ENCODE peak calls at places on chromosomes 3 and 15, in five cellular contexts. One of them, this sample, is unnamed.

GRCh38 chr3:9553021-9553948 is at the start of gene LHFPL4:
- DNase-seq in nucleus accumbens: no peak
- DNase-seq in kidney glomerular epithelial cell: no peak
- DNase-seq in CD8-positive, alpha-beta memory T cell: no peak
- DNase-seq in stimulated activated naive CD8-positive, alpha-beta T cell treated with anti-CD3 and anti-CD28 coated beads, Interleukin-15, amount 100 ng/mL, for 72 hours: no peak
- DNase-seq in this sample: no peak

GRCh38 chr15:78988361-78988911 is 43.6 kb upstream of the CTSH start:
- DNase-seq in nucleus accumbens: no peak
- DNase-seq in kidney glomerular epithelial cell: peak; percentile 97
- DNase-seq in CD8-positive, alpha-beta memory T cell: no peak
- DNase-seq in stimulated activated naive CD8-positive, alpha-beta T cell treated with anti-CD3 and anti-CD28 coated beads, Interleukin-15, amount 100 ng/mL, for 72 hours: no peak
- DNase-seq in this sample: no peak

GRCh38 chr3:112734718-112735350 is 93.9 kb upstream of the CCDC80 start:
- DNase-seq in nucleus accumbens: no peak
- DNase-seq in kidney glomerular epithelial cell: peak; percentile 69
- DNase-seq in CD8-positive, alpha-beta memory T cell: peak; percentile 66
- DNase-seq in stimulated activated naive CD8-positive, alpha-beta T cell treated with anti-CD3 and anti-CD28 coated beads, Interleukin-15, amount 100 ng/mL, for 72 hours: peak; percentile 63
- DNase-seq in this sample: peak; percentile 18

GRCh38 chr15:88810449-88810848 is 7.2 kb downstream of the ACAN start:
- DNase-seq in nucleus accumbens: no peak
- DNase-seq in kidney glomerular epithelial cell: no peak
- DNase-seq in CD8-positive, alpha-beta memory T cell: no peak
- DNase-seq in stimulated activated naive CD8-positive, alpha-beta T cell treated with anti-CD3 and anti-CD28 coated beads, Interleukin-15, amount 100 ng/mL, for 72 hours: no peak
- DNase-seq in this sample: no peak

GRCh38 chr3:68363801-68364200 is 568.5 kb downstream of the TAFA4 start:
- DNase-seq in nucleus accumbens: no peak
- DNase-seq in kidney glomerular epithelial cell: no peak
- DNase-seq in CD8-positive, alpha-beta memory T cell: no peak
- DNase-seq in stimulated activated naive CD8-positive, alpha-beta T cell treated with anti-CD3 and anti-CD28 coated beads, Interleukin-15, amount 100 ng/mL, for 72 hours: no peak
- DNase-seq in this sample: no peak

GRCh38 chr3:98343647-98344507 is 9.8 kb upstream of the OR5K4 start:
- DNase-seq in nucleus accumbens: no peak
- DNase-seq in kidney glomerular epithelial cell: peak; percentile 15
- DNase-seq in CD8-positive, alpha-beta memory T cell: peak; percentile 16
- DNase-seq in stimulated activated naive CD8-positive, alpha-beta T cell treated with anti-CD3 and anti-CD28 coated beads, Interleukin-15, amount 100 ng/mL, for 72 hours: peak; percentile 30
- DNase-seq in this sample: no peak

GRCh38 chr15:40893733-40894688 is at the start of gene VPS18:
- DNase-seq in nucleus accumbens: peak; percentile 92
- DNase-seq in kidney glomerular epithelial cell: peak; percentile 98
- DNase-seq in CD8-positive, alpha-beta memory T cell: peak; percentile 97
- DNase-seq in stimulated activated naive CD8-positive, alpha-beta T cell treated with anti-CD3 and anti-CD28 coated beads, Interleukin-15, amount 100 ng/mL, for 72 hours: peak; percentile 98
- DNase-seq in this sample: peak; percentile 96

GRCh38 chr15:50109086-50109987 is 9.7 kb downstream of the ATP8B4 start:
- DNase-seq in nucleus accumbens: no peak
- DNase-seq in kidney glomerular epithelial cell: no peak
- DNase-seq in CD8-positive, alpha-beta memory T cell: no peak
- DNase-seq in stimulated activated naive CD8-positive, alpha-beta T cell treated with anti-CD3 and anti-CD28 coated beads, Interleukin-15, amount 100 ng/mL, for 72 hours: no peak
- DNase-seq in this sample: no peak

GRCh38 chr3:115676336-115676735 is 53.0 kb downstream of the GAP43 start:
- DNase-seq in nucleus accumbens: peak; percentile 17
- DNase-seq in kidney glomerular epithelial cell: no peak
- DNase-seq in CD8-positive, alpha-beta memory T cell: no peak
- DNase-seq in stimulated activated naive CD8-positive, alpha-beta T cell treated with anti-CD3 and anti-CD28 coated beads, Interleukin-15, amount 100 ng/mL, for 72 hours: no peak
- DNase-seq in this sample: no peak

GRCh38 chr15:39699531-39700110 is 83.0 kb downstream of the FSIP1 start:
- DNase-seq in nucleus accumbens: no peak
- DNase-seq in kidney glomerular epithelial cell: no peak
- DNase-seq in CD8-positive, alpha-beta memory T cell: no peak
- DNase-seq in stimulated activated naive CD8-positive, alpha-beta T cell treated with anti-CD3 and anti-CD28 coated beads, Interleukin-15, amount 100 ng/mL, for 72 hours: no peak
- DNase-seq in this sample: no peak

GRCh38 chr15:94263341-94264273 is 32.2 kb downstream of the MCTP2 start:
- DNase-seq in nucleus accumbens: no peak
- DNase-seq in kidney glomerular epithelial cell: no peak
- DNase-seq in CD8-positive, alpha-beta memory T cell: no peak
- DNase-seq in stimulated activated naive CD8-positive, alpha-beta T cell treated with anti-CD3 and anti-CD28 coated beads, Interleukin-15, amount 100 ng/mL, for 72 hours: no peak
- DNase-seq in this sample: no peak

GRCh38 chr3:124078978-124079911 is 87.3 kb upstream of the ROPN1 start:
- DNase-seq in nucleus accumbens: no peak
- DNase-seq in kidney glomerular epithelial cell: peak; percentile 27
- DNase-seq in CD8-positive, alpha-beta memory T cell: no peak
- DNase-seq in stimulated activated naive CD8-positive, alpha-beta T cell treated with anti-CD3 and anti-CD28 coated beads, Interleukin-15, amount 100 ng/mL, for 72 hours: peak; percentile 11
- DNase-seq in this sample: no peak

GRCh38 chr3:153856932-153857331 is 264.3 kb upstream of the ARHGEF26 start:
- DNase-seq in nucleus accumbens: no peak
- DNase-seq in kidney glomerular epithelial cell: no peak
- DNase-seq in CD8-positive, alpha-beta memory T cell: no peak
- DNase-seq in stimulated activated naive CD8-positive, alpha-beta T cell treated with anti-CD3 and anti-CD28 coated beads, Interleukin-15, amount 100 ng/mL, for 72 hours: no peak
- DNase-seq in this sample: no peak

GRCh38 chr15:100279849-100280248 is 61.9 kb downstream of the ADAMTS17 start:
- DNase-seq in nucleus accumbens: no peak
- DNase-seq in kidney glomerular epithelial cell: no peak
- DNase-seq in CD8-positive, alpha-beta memory T cell: no peak
- DNase-seq in stimulated activated naive CD8-positive, alpha-beta T cell treated with anti-CD3 and anti-CD28 coated beads, Interleukin-15, amount 100 ng/mL, for 72 hours: no peak
- DNase-seq in this sample: no peak

GRCh38 chr3:17745301-17745700 is 2.9 kb upstream of the TBC1D5 start:
- DNase-seq in nucleus accumbens: no peak
- DNase-seq in kidney glomerular epithelial cell: no peak
- DNase-seq in CD8-positive, alpha-beta memory T cell: no peak
- DNase-seq in stimulated activated naive CD8-positive, alpha-beta T cell treated with anti-CD3 and anti-CD28 coated beads, Interleukin-15, amount 100 ng/mL, for 72 hours: no peak
- DNase-seq in this sample: no peak

GRCh38 chr3:62955126-62955525 is 79.9 kb upstream of the CADPS start:
- DNase-seq in nucleus accumbens: no peak
- DNase-seq in kidney glomerular epithelial cell: no peak
- DNase-seq in CD8-positive, alpha-beta memory T cell: no peak
- DNase-seq in stimulated activated naive CD8-positive, alpha-beta T cell treated with anti-CD3 and anti-CD28 coated beads, Interleukin-15, amount 100 ng/mL, for 72 hours: no peak
- DNase-seq in this sample: no peak

GRCh38 chr3:112327371-112327951 is 5.5 kb upstream of the CD200 start:
- DNase-seq in nucleus accumbens: no peak
- DNase-seq in kidney glomerular epithelial cell: peak; percentile 69
- DNase-seq in CD8-positive, alpha-beta memory T cell: peak; percentile 48
- DNase-seq in stimulated activated naive CD8-positive, alpha-beta T cell treated with anti-CD3 and anti-CD28 coated beads, Interleukin-15, amount 100 ng/mL, for 72 hours: peak; percentile 28
- DNase-seq in this sample: no peak

GRCh38 chr3:172148269-172148668 is 108.9 kb downstream of the FNDC3B start:
- DNase-seq in nucleus accumbens: no peak
- DNase-seq in kidney glomerular epithelial cell: peak; percentile 13
- DNase-seq in CD8-positive, alpha-beta memory T cell: no peak
- DNase-seq in stimulated activated naive CD8-positive, alpha-beta T cell treated with anti-CD3 and anti-CD28 coated beads, Interleukin-15, amount 100 ng/mL, for 72 hours: no peak
- DNase-seq in this sample: no peak

GRCh38 chr3:53346514-53346913 is 829 bp downstream of the DCP1A start:
- DNase-seq in nucleus accumbens: no peak
- DNase-seq in kidney glomerular epithelial cell: peak; percentile 23
- DNase-seq in CD8-positive, alpha-beta memory T cell: no peak
- DNase-seq in stimulated activated naive CD8-positive, alpha-beta T cell treated with anti-CD3 and anti-CD28 coated beads, Interleukin-15, amount 100 ng/mL, for 72 hours: no peak
- DNase-seq in this sample: no peak

GRCh38 chr15:47756872-47757271 is 39.6 kb downstream of the SEMA6D start:
- DNase-seq in nucleus accumbens: peak; percentile 11
- DNase-seq in kidney glomerular epithelial cell: peak; percentile 57
- DNase-seq in CD8-positive, alpha-beta memory T cell: no peak
- DNase-seq in stimulated activated naive CD8-positive, alpha-beta T cell treated with anti-CD3 and anti-CD28 coated beads, Interleukin-15, amount 100 ng/mL, for 72 hours: no peak
- DNase-seq in this sample: no peak

GRCh38 chr3:149971403-149972075 is 844 bp upstream of the PFN2 start:
- DNase-seq in nucleus accumbens: peak; percentile 44
- DNase-seq in kidney glomerular epithelial cell: peak; percentile 61
- DNase-seq in CD8-positive, alpha-beta memory T cell: no peak
- DNase-seq in stimulated activated naive CD8-positive, alpha-beta T cell treated with anti-CD3 and anti-CD28 coated beads, Interleukin-15, amount 100 ng/mL, for 72 hours: peak; percentile 21
- DNase-seq in this sample: no peak

GRCh38 chr3:150602426-150603089 is 563 bp upstream of the SELENOT start:
- DNase-seq in nucleus accumbens: no peak
- DNase-seq in kidney glomerular epithelial cell: no peak
- DNase-seq in CD8-positive, alpha-beta memory T cell: no peak
- DNase-seq in stimulated activated naive CD8-positive, alpha-beta T cell treated with anti-CD3 and anti-CD28 coated beads, Interleukin-15, amount 100 ng/mL, for 72 hours: no peak
- DNase-seq in this sample: no peak

GRCh38 chr3:36525115-36525711 is 144.9 kb downstream of the STAC start:
- DNase-seq in nucleus accumbens: no peak
- DNase-seq in kidney glomerular epithelial cell: peak; percentile 81
- DNase-seq in CD8-positive, alpha-beta memory T cell: no peak
- DNase-seq in stimulated activated naive CD8-positive, alpha-beta T cell treated with anti-CD3 and anti-CD28 coated beads, Interleukin-15, amount 100 ng/mL, for 72 hours: no peak
- DNase-seq in this sample: no peak

GRCh38 chr3:10518506-10519150 is 13.2 kb upstream of the ATP2B2 start:
- DNase-seq in nucleus accumbens: no peak
- DNase-seq in kidney glomerular epithelial cell: no peak
- DNase-seq in CD8-positive, alpha-beta memory T cell: no peak
- DNase-seq in stimulated activated naive CD8-positive, alpha-beta T cell treated with anti-CD3 and anti-CD28 coated beads, Interleukin-15, amount 100 ng/mL, for 72 hours: no peak
- DNase-seq in this sample: no peak

GRCh38 chr3:108623504-108623903 is 34.0 kb downstream of the DZIP3 start:
- DNase-seq in nucleus accumbens: no peak
- DNase-seq in kidney glomerular epithelial cell: no peak
- DNase-seq in CD8-positive, alpha-beta memory T cell: no peak
- DNase-seq in stimulated activated naive CD8-positive, alpha-beta T cell treated with anti-CD3 and anti-CD28 coated beads, Interleukin-15, amount 100 ng/mL, for 72 hours: no peak
- DNase-seq in this sample: no peak

GRCh38 chr3:64016941-64017620 is 6.2 kb downstream of the PSMD6 start:
- DNase-seq in nucleus accumbens: no peak
- DNase-seq in kidney glomerular epithelial cell: peak; percentile 17
- DNase-seq in CD8-positive, alpha-beta memory T cell: no peak
- DNase-seq in stimulated activated naive CD8-positive, alpha-beta T cell treated with anti-CD3 and anti-CD28 coated beads, Interleukin-15, amount 100 ng/mL, for 72 hours: no peak
- DNase-seq in this sample: no peak

This sample was measured in T-helper 22 cell.